ENCODE peak calls at places on chromosomes 7 and 10, in five cellular contexts. Z, H, A, D and W are unnamed samples. For H3K4me1, the result is how much of the 10 kb centered on the place peaks cover.

GRCh38 chr7:15778191-15778590 is 91.7 kb upstream of the MEOX2 start:
- DNase-seq in A (no peak), D (no peak), Z (no peak), H (no peak), W (peak)

GRCh38 chr10:47458466-47459154 is 25.3 kb downstream of the ANXA8 start:
- DNase-seq in D (peak), A (no peak), Z (no peak), H (peak), W (no peak)

GRCh38 chr7:156473476-156474240 is 166.9 kb upstream of the RNF32 start:
- DNase-seq in D (peak), H (peak), Z (peak), A (peak), W (peak)

GRCh38 chr10:100743626-100744135 is 1.7 kb upstream of the PAX2 start:
- DNase-seq in H (peak), D (no peak), A (peak), Z (peak), W (peak)

GRCh38 chr10:106436123-106436740 is 728.3 kb downstream of the SORCS1 start:
- DNase-seq in H (no peak), D (no peak), Z (no peak), A (no peak), W (no peak)

GRCh38 chr10:11869743-11870460 is 46.7 kb downstream of the PROSER2 start:
- DNase-seq in Z (no peak), H (no peak), A (no peak), D (peak), W (no peak)

GRCh38 chr7:33107136-33108066 is 1.8 kb downstream of the RP9 start:
- DNase-seq in H (peak), Z (peak), D (peak), A (peak), W (peak)

GRCh38 chr7:158650821-158651225 is 53.8 kb downstream of the NCAPG2 start:
- DNase-seq in Z (no peak), A (no peak), D (no peak), H (no peak), W (no peak)

GRCh38 chr10:29635711-29636144 is 957 bp upstream of the SVIL start:
- DNase-seq in D (no peak), Z (no peak), H (no peak), A (peak), W (peak)

GRCh38 chr7:36439624-36440023 is 50.0 kb downstream of the ANLN start:
- DNase-seq in Z (no peak), D (no peak), H (no peak), A (peak), W (no peak)

GRCh38 chr7:495761-496321 is 23.8 kb downstream of the PDGFA start:
- DNase-seq in A (no peak), D (no peak), H (no peak), Z (no peak), W (no peak)

GRCh38 chr10:104253106-104253505 is 1.6 kb upstream of the GSTO1 start:
- DNase-seq in H (peak), Z (no peak), A (peak), D (no peak), W (no peak)

GRCh38 chr10:31484407-31485135 is 165.6 kb downstream of the ZEB1 start:
- DNase-seq in Z (no peak), A (no peak), H (no peak), D (no peak), W (no peak)

GRCh38 chr10:124429576-124429975 is 10.9 kb upstream of the OAT start:
- DNase-seq in H (no peak), D (no peak), Z (no peak), A (peak), W (no peak)

GRCh38 chr10:132688580-132689420 is 97.1 kb downstream of the NKX6-2 start:
- DNase-seq in D (no peak), Z (no peak), H (no peak), A (no peak), W (no peak)

GRCh38 chr7:41796331-41796730 is 93.4 kb upstream of the INHBA start:
- DNase-seq in A (no peak), H (no peak), D (no peak), Z (no peak), W (no peak)

GRCh38 chr10:72728462-72728861 is 36.5 kb downstream of the MCU start:
- DNase-seq in H (no peak), D (no peak), Z (no peak), A (no peak), W (no peak)

GRCh38 chr10:97850446-97850845 is 803 bp downstream of the GOLGA7B start:
- DNase-seq in A (no peak), D (no peak), H (no peak), Z (no peak), W (no peak)

GRCh38 chr7:29422829-29423228 is 140.8 kb upstream of the PRR15 start:
- DNase-seq in A (no peak), H (no peak), Z (no peak), D (no peak), W (no peak)

GRCh38 chr7:73606801-73607691 is 17.3 kb downstream of the MLXIPL start:
- DNase-seq in D (peak), Z (peak), H (peak), A (peak), W (peak)

GRCh38 chr10:36725581-36726520 is 399.5 kb upstream of the ANKRD30A start:
- DNase-seq in A (peak), H (no peak), D (peak), Z (peak), W (peak)

GRCh38 chr10:34565934-34566333 is 249.2 kb downstream of the PARD3 start:
- DNase-seq in H (no peak), Z (no peak), D (no peak), A (no peak), W (no peak)

GRCh38 chr10:102159831-102160230 is 7.6 kb downstream of the NOLC1 start:
- DNase-seq in H (no peak), D (no peak), Z (no peak), A (no peak), W (no peak)

GRCh38 chr10:89207801-89208551 is 859 bp upstream of the CH25H start:
- DNase-seq in A (no peak), H (no peak), D (peak), Z (peak), W (no peak)

GRCh38 chr7:84105582-84105981 is 89.0 kb downstream of the SEMA3A start:
- DNase-seq in Z (no peak), D (no peak), H (no peak), A (no peak), W (peak)

GRCh38 chr10:124995605-124996004 is 53.7 kb downstream of the ZRANB1 start:
- DNase-seq in H (no peak), Z (no peak), D (peak), A (no peak), W (no peak)

GRCh38 chr7:3573151-3573550 is 272.1 kb downstream of the SDK1 start:
- DNase-seq in D (no peak), A (no peak), H (no peak), Z (no peak), W (no peak)

GRCh38 chr10:78255796-78256638 is 222.4 kb downstream of the RPS24 start:
- DNase-seq in H (peak), A (peak), Z (peak), D (no peak), W (peak)

GRCh38 chr7:117993377-117994003 is 120.2 kb upstream of the CTTNBP2 start:
- DNase-seq in H (peak), Z (peak), D (peak), A (peak), W (peak)

GRCh38 chr10:35716776-35717175 is 74.7 kb upstream of the FZD8 start:
- DNase-seq in D (no peak), A (no peak), Z (no peak), H (no peak), W (no peak)

GRCh38 chr7:132133501-132133900 is 442.8 kb downstream of the PLXNA4 start:
- DNase-seq in H (no peak), D (no peak), A (no peak), Z (no peak), W (no peak)

GRCh38 chr10:7811000-7811399 is 7.3 kb upstream of the TAF3 start:
- DNase-seq in H (no peak), A (no peak), Z (no peak), D (no peak), W (no peak)
- H3K4me2 ChIP-seq in H (no peak), A (no peak), Z (no peak), D (no peak), W (no peak)

GRCh38 chr10:13684813-13685511 is 98.2 kb downstream of the PRPF18 start:
- DNase-seq in H (no peak), A (no peak), D (no peak), Z (no peak), W (no peak)

GRCh38 chr10:13683017-13683416 is 96.3 kb downstream of the PRPF18 start:
- DNase-seq in H (no peak), Z (no peak), D (no peak), A (no peak), W (no peak)

GRCh38 chr10:13686331-13686752 is 99.6 kb downstream of the PRPF18 start:
- DNase-seq in A (no peak), H (no peak), D (no peak), Z (no peak), W (peak)

GRCh38 chr10:13685885-13686284 is 99.1 kb downstream of the PRPF18 start:
- DNase-seq in Z (no peak), D (no peak), H (no peak), A (no peak), W (no peak)

GRCh38 chr10:13684252-13684791 is 97.6 kb downstream of the PRPF18 start:
- DNase-seq in D (no peak), A (no peak), H (no peak), Z (no peak), W (peak)
- H3K4me1 ChIP-seq in D (under half), A (under half), H (under half), Z (under half), W (under half)

DNA sequence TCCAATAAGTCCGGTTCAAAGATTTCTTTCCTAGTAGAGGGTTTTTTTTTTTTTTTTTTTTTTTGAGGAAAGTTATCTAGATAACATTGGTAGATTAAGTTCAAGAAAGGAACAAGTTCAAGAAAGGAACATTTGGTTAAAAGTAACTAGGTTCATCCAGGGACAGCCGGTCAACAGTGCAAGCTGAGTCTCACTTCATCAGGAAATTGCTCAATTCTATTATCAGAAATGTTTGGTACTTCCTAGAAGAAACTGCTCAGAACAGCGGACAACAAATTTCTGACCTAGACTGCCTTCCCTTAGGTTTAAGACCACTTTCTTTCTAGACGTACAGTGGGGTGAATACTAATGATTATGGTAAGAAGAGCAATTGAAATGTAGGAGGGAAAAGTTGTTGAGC is 3.7 kb upstream of the IL2RA start:
- DNase-seq in A (no peak), D (no peak), H (no peak), Z (no peak), W (no peak)
- TF ChIP-seq JUN in A (no peak), D (no peak), H (no peak), Z (no peak), W (no peak)

DNA sequence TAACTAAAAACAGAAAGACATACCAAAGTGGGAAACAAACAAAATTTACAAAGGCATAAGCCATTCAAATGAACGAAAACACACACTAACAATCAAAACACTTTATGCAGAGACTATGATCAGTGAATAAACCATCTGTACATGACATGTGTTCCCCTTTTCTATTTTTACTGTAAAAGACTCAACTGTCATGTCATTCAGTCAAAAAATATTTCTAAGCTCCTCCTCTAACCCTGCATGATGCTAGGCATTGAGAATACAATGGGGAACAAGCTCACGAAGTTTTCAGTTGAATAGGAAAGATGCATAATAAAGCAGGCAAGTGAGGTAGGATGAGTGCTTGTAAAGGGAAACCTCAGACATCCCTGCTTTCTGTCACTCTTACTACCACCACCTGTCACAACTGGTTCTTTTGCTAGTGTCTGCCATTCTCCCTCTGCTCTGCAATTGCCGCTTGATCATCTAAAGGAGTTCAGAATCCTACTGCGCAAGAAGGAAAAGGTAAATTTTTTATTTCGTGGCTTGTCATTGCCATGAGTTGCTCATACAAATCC is 64.1 kb upstream of the COL1A2 start:
- DNase-seq in Z (no peak), H (no peak), D (no peak), A (no peak), W (no peak)
- H3K4me2 ChIP-seq in Z (no peak), H (no peak), D (no peak), A (no peak), W (no peak)

GRCh38 chr7:50362142-50362541 is 57.6 kb downstream of the IKZF1 start:
- DNase-seq in A (no peak), H (no peak), D (no peak), Z (no peak), W (no peak)
- H3K4me1 ChIP-seq in A (under half), H (half or more), D (under half), Z (under half), W (under half)

GRCh38 chr7:66281678-66282593 is 76.8 kb downstream of the TPST1 start:
- DNase-seq in H (peak), A (peak), Z (no peak), D (no peak), W (peak)
- TF ChIP-seq JUN in H (no peak), A (no peak), Z (no peak), D (no peak), W (no peak)

GRCh38 chr10:7952251-7952650 is 102.2 kb upstream of the GATA3 start:
- DNase-seq in D (no peak), H (no peak), Z (no peak), A (no peak), W (no peak)

GRCh38 chr10:7945025-7945424 is 109.5 kb upstream of the GATA3 start:
- DNase-seq in D (no peak), Z (no peak), A (no peak), H (no peak), W (no peak)

GRCh38 chr10:7945469-7946187 is 108.9 kb upstream of the GATA3 start:
- DNase-seq in D (no peak), A (peak), H (no peak), Z (no peak), W (no peak)

GRCh38 chr10:7950981-7951847 is 103.3 kb upstream of the GATA3 start:
- DNase-seq in Z (no peak), H (no peak), D (no peak), A (peak), W (no peak)

DNA sequence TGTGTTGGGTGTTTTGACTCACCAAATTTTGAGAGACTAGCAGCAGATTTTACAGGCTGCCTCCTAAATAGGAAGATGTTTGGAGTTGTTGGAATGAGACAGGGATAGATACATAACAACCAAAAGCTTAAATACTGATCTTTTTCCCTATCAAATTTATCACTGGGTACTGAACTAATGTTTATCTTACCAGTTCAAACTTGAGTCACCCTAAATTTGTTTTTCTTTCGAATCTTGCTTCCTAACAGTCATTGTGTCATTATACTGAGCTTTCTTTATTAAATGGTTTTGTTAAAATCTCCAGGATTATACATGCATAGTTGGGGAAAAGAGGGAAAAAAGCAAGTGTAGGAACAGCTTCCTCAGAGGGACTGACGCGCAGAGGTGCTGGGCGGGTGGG is 105.9 kb upstream of the GATA3 start:
- DNase-seq in D (no peak), A (no peak), H (no peak), Z (no peak), W (peak)
- H3K4me2 ChIP-seq in D (no peak), A (no peak), H (no peak), Z (no peak), W (peak)

GRCh38 chr7:70749831-70750230 is 382.1 kb upstream of the GALNT17 start:
- DNase-seq in Z (no peak), H (no peak), A (no peak), D (no peak), W (no peak)
- H3K4me1 ChIP-seq in Z (under half), H (under half), A (under half), D (under half), W (under half)